ENCODE peak calls at places on chromosomes 16 and 17, in five cellular contexts. One of them, this sample, is unnamed.
A peak's percentile ranks its signal among the peaks of the same experiment; 100 is the strongest.

GRCh38 chr17:37299257-37299985 is 76.4 kb upstream of the C17orf78 start:
- DNase-seq in activated CD4-positive, alpha-beta T cell treated with anti-CD3 and anti-CD28 coated beads for 36 hours: no peak
- DNase-seq in stomach: no peak
- DNase-seq in heart right ventricle: no peak
- DNase-seq in HT1080: no peak
- DNase-seq in this sample: peak; percentile 42

GRCh38 chr16:19481769-19482168 is 40.1 kb downstream of the GDE1 start:
- DNase-seq in activated CD4-positive, alpha-beta T cell treated with anti-CD3 and anti-CD28 coated beads for 36 hours: no peak
- DNase-seq in stomach: no peak
- DNase-seq in heart right ventricle: no peak
- DNase-seq in HT1080: no peak
- DNase-seq in this sample: no peak

GRCh38 chr17:46147167-46147749 is 46.0 kb downstream of the KANSL1 start:
- DNase-seq in heart right ventricle: no peak
- DNase-seq in activated CD4-positive, alpha-beta T cell treated with anti-CD3 and anti-CD28 coated beads for 36 hours: peak; percentile 38
- DNase-seq in HT1080: no peak
- DNase-seq in stomach: no peak
- DNase-seq in this sample: no peak

GRCh38 chr17:79797492-79798295 is 817 bp upstream of the CBX8 start:
- DNase-seq in activated CD4-positive, alpha-beta T cell treated with anti-CD3 and anti-CD28 coated beads for 36 hours: peak; percentile 17
- DNase-seq in HT1080: no peak
- DNase-seq in stomach: no peak
- DNase-seq in heart right ventricle: peak; percentile 42
- DNase-seq in this sample: peak; percentile 54

GRCh38 chr17:61737820-61738219 is 125.5 kb downstream of the BRIP1 start:
- DNase-seq in HT1080: no peak
- DNase-seq in stomach: no peak
- DNase-seq in heart right ventricle: no peak
- DNase-seq in activated CD4-positive, alpha-beta T cell treated with anti-CD3 and anti-CD28 coated beads for 36 hours: no peak
- DNase-seq in this sample: no peak

GRCh38 chr17:70168044-70168978 is 1.0 kb upstream of the KCNJ2 start:
- DNase-seq in stomach: peak; percentile 71
- DNase-seq in activated CD4-positive, alpha-beta T cell treated with anti-CD3 and anti-CD28 coated beads for 36 hours: peak; percentile 53
- DNase-seq in HT1080: no peak
- DNase-seq in heart right ventricle: peak; percentile 29
- DNase-seq in this sample: peak; percentile 59

GRCh38 chr17:62778990-62779681 is 29.0 kb downstream of the MARCHF10 start:
- DNase-seq in activated CD4-positive, alpha-beta T cell treated with anti-CD3 and anti-CD28 coated beads for 36 hours: no peak
- DNase-seq in stomach: peak; percentile 72
- DNase-seq in heart right ventricle: no peak
- DNase-seq in HT1080: peak; percentile 95
- DNase-seq in this sample: no peak

GRCh38 chr17:6082335-6082734 is 12.2 kb downstream of the WSCD1 start:
- DNase-seq in HT1080: no peak
- DNase-seq in activated CD4-positive, alpha-beta T cell treated with anti-CD3 and anti-CD28 coated beads for 36 hours: no peak
- DNase-seq in heart right ventricle: no peak
- DNase-seq in stomach: no peak
- DNase-seq in this sample: no peak

GRCh38 chr16:68136515-68136914 is 51.3 kb downstream of the NFATC3 start:
- DNase-seq in HT1080: no peak
- DNase-seq in activated CD4-positive, alpha-beta T cell treated with anti-CD3 and anti-CD28 coated beads for 36 hours: no peak
- DNase-seq in stomach: no peak
- DNase-seq in heart right ventricle: no peak
- DNase-seq in this sample: no peak

GRCh38 chr17:46851029-46851741 is at the start of gene WNT9B:
- DNase-seq in heart right ventricle: no peak
- DNase-seq in stomach: peak; percentile 57
- DNase-seq in HT1080: no peak
- DNase-seq in activated CD4-positive, alpha-beta T cell treated with anti-CD3 and anti-CD28 coated beads for 36 hours: peak; percentile 41
- DNase-seq in this sample: peak; percentile 70

GRCh38 chr17:39271546-39271945 is 45.8 kb upstream of the STAC2 start:
- DNase-seq in HT1080: no peak
- DNase-seq in heart right ventricle: no peak
- DNase-seq in activated CD4-positive, alpha-beta T cell treated with anti-CD3 and anti-CD28 coated beads for 36 hours: no peak
- DNase-seq in stomach: no peak
- DNase-seq in this sample: no peak

GRCh38 chr17:8739104-8739503 is 5.5 kb downstream of the CCDC42 start:
- DNase-seq in HT1080: no peak
- DNase-seq in activated CD4-positive, alpha-beta T cell treated with anti-CD3 and anti-CD28 coated beads for 36 hours: no peak
- DNase-seq in stomach: no peak
- DNase-seq in heart right ventricle: no peak
- DNase-seq in this sample: no peak

GRCh38 chr17:63701477-63702222 is 1.7 kb upstream of the LIMD2 start:
- DNase-seq in HT1080: no peak
- DNase-seq in activated CD4-positive, alpha-beta T cell treated with anti-CD3 and anti-CD28 coated beads for 36 hours: peak; percentile 88
- DNase-seq in heart right ventricle: peak; percentile 31
- DNase-seq in stomach: peak; percentile 41
- DNase-seq in this sample: no peak

GRCh38 chr16:82681592-82681991 is 54.8 kb downstream of the CDH13 start:
- DNase-seq in HT1080: no peak
- DNase-seq in stomach: no peak
- DNase-seq in heart right ventricle: no peak
- DNase-seq in activated CD4-positive, alpha-beta T cell treated with anti-CD3 and anti-CD28 coated beads for 36 hours: no peak
- DNase-seq in this sample: peak; percentile 2

GRCh38 chr16:29744541-29745101 is 1.2 kb downstream of the C16orf54 start:
- DNase-seq in activated CD4-positive, alpha-beta T cell treated with anti-CD3 and anti-CD28 coated beads for 36 hours: peak; percentile 21
- DNase-seq in stomach: no peak
- DNase-seq in HT1080: no peak
- DNase-seq in heart right ventricle: no peak
- DNase-seq in this sample: no peak

GRCh38 chr17:72822358-72823023 is 270.0 kb downstream of the SLC39A11 start:
- DNase-seq in HT1080: no peak
- DNase-seq in stomach: no peak
- DNase-seq in activated CD4-positive, alpha-beta T cell treated with anti-CD3 and anti-CD28 coated beads for 36 hours: no peak
- DNase-seq in heart right ventricle: no peak
- DNase-seq in this sample: no peak

GRCh38 chr17:41777579-41778188 is 8.8 kb downstream of the JUP start:
- DNase-seq in HT1080: peak; percentile 95
- DNase-seq in heart right ventricle: peak; percentile 87
- DNase-seq in activated CD4-positive, alpha-beta T cell treated with anti-CD3 and anti-CD28 coated beads for 36 hours: no peak
- DNase-seq in stomach: peak; percentile 78
- DNase-seq in this sample: peak; percentile 48

GRCh38 chr17:75289832-75290337 is 652 bp upstream of the SLC25A19 start:
- DNase-seq in heart right ventricle: peak; percentile 39
- DNase-seq in activated CD4-positive, alpha-beta T cell treated with anti-CD3 and anti-CD28 coated beads for 36 hours: peak; percentile 86
- DNase-seq in stomach: peak; percentile 67
- DNase-seq in HT1080: no peak
- DNase-seq in this sample: no peak

GRCh38 chr17:43839670-43840101 is 6.7 kb upstream of the MPP3 start:
- DNase-seq in activated CD4-positive, alpha-beta T cell treated with anti-CD3 and anti-CD28 coated beads for 36 hours: no peak
- DNase-seq in heart right ventricle: no peak
- DNase-seq in stomach: peak; percentile 74
- DNase-seq in HT1080: peak; percentile 8
- DNase-seq in this sample: peak; percentile 90

GRCh38 chr16:2784536-2785100 is 2.7 kb downstream of the PRSS33 start:
- DNase-seq in stomach: no peak
- DNase-seq in activated CD4-positive, alpha-beta T cell treated with anti-CD3 and anti-CD28 coated beads for 36 hours: peak; percentile 27
- DNase-seq in heart right ventricle: no peak
- DNase-seq in HT1080: no peak
- DNase-seq in this sample: no peak

GRCh38 chr16:13351651-13352217 is 450.3 kb downstream of the SHISA9 start:
- DNase-seq in heart right ventricle: no peak
- DNase-seq in activated CD4-positive, alpha-beta T cell treated with anti-CD3 and anti-CD28 coated beads for 36 hours: no peak
- DNase-seq in stomach: no peak
- DNase-seq in HT1080: no peak
- DNase-seq in this sample: no peak

GRCh38 chr16:30941600-30942420 is 7.1 kb upstream of the ORAI3 start:
- DNase-seq in HT1080: peak; percentile 81
- DNase-seq in heart right ventricle: peak; percentile 71
- DNase-seq in stomach: peak; percentile 84
- DNase-seq in activated CD4-positive, alpha-beta T cell treated with anti-CD3 and anti-CD28 coated beads for 36 hours: peak; percentile 83
- DNase-seq in this sample: peak; percentile 14

GRCh38 chr17:9138161-9138717 is 116.9 kb downstream of the NTN1 start:
- DNase-seq in activated CD4-positive, alpha-beta T cell treated with anti-CD3 and anti-CD28 coated beads for 36 hours: no peak
- DNase-seq in heart right ventricle: peak; percentile 75
- DNase-seq in stomach: no peak
- DNase-seq in HT1080: no peak
- DNase-seq in this sample: no peak

GRCh38 chr16:2170080-2170479 is 14.5 kb downstream of the TRAF7 start:
- DNase-seq in heart right ventricle: no peak
- DNase-seq in stomach: no peak
- DNase-seq in activated CD4-positive, alpha-beta T cell treated with anti-CD3 and anti-CD28 coated beads for 36 hours: no peak
- DNase-seq in HT1080: no peak
- DNase-seq in this sample: no peak

GRCh38 chr17:71975998-71976649 is 144.7 kb upstream of the SOX9 start:
- DNase-seq in activated CD4-positive, alpha-beta T cell treated with anti-CD3 and anti-CD28 coated beads for 36 hours: no peak
- DNase-seq in stomach: peak; percentile 53
- DNase-seq in HT1080: peak; percentile 95
- DNase-seq in heart right ventricle: peak; percentile 78
- DNase-seq in this sample: no peak

GRCh38 chr16:1019234-1019933 is 37.8 kb downstream of the SOX8 start:
- DNase-seq in activated CD4-positive, alpha-beta T cell treated with anti-CD3 and anti-CD28 coated beads for 36 hours: no peak
- DNase-seq in heart right ventricle: peak; percentile 62
- DNase-seq in stomach: no peak
- DNase-seq in HT1080: no peak
- DNase-seq in this sample: no peak

GRCh38 chr17:52026075-52026474 is 132.4 kb downstream of the CA10 start:
- DNase-seq in activated CD4-positive, alpha-beta T cell treated with anti-CD3 and anti-CD28 coated beads for 36 hours: no peak
- DNase-seq in HT1080: no peak
- DNase-seq in stomach: no peak
- DNase-seq in heart right ventricle: no peak
- DNase-seq in this sample: no peak

GRCh38 chr17:55737976-55738501 is 12.8 kb upstream of the PCTP start:
- DNase-seq in stomach: no peak
- DNase-seq in HT1080: no peak
- DNase-seq in activated CD4-positive, alpha-beta T cell treated with anti-CD3 and anti-CD28 coated beads for 36 hours: no peak
- DNase-seq in heart right ventricle: no peak
- DNase-seq in this sample: no peak

GRCh38 chr17:36506831-36507230 is 20.4 kb downstream of the ZNHIT3 start:
- DNase-seq in stomach: no peak
- DNase-seq in activated CD4-positive, alpha-beta T cell treated with anti-CD3 and anti-CD28 coated beads for 36 hours: no peak
- DNase-seq in HT1080: no peak
- DNase-seq in heart right ventricle: no peak
- DNase-seq in this sample: no peak

GRCh38 chr17:65498831-65499230 is 62.6 kb downstream of the AXIN2 start:
- DNase-seq in activated CD4-positive, alpha-beta T cell treated with anti-CD3 and anti-CD28 coated beads for 36 hours: no peak
- DNase-seq in heart right ventricle: no peak
- DNase-seq in HT1080: no peak
- DNase-seq in stomach: no peak
- DNase-seq in this sample: no peak

GRCh38 chr17:29622337-29623282 is at the start of gene CORO6:
- DNase-seq in heart right ventricle: peak; percentile 76
- DNase-seq in HT1080: no peak
- DNase-seq in activated CD4-positive, alpha-beta T cell treated with anti-CD3 and anti-CD28 coated beads for 36 hours: peak; percentile 83
- DNase-seq in stomach: peak; percentile 60
- DNase-seq in this sample: peak; percentile 35

GRCh38 chr17:36640346-36640745 is 39.0 kb downstream of the MRM1 start:
- DNase-seq in activated CD4-positive, alpha-beta T cell treated with anti-CD3 and anti-CD28 coated beads for 36 hours: no peak
- DNase-seq in heart right ventricle: no peak
- DNase-seq in HT1080: no peak
- DNase-seq in stomach: no peak
- DNase-seq in this sample: no peak

This sample was measured in NCI-H748 treated with DMSO at 0.1 percent for 48 hours.